ENCODE peak calls at places on chromosome 16, in four cellular contexts. R is K562, Z is SK-N-SH, W is GM12878. H is an unnamed sample.

GRCh38 chr16:4612977-4613635 is 1.6 kb downstream of the UBALD1 start:
- DNase-seq in W (no peak), R (no peak), Z (peak; percentile 48), H (no peak)

GRCh38 chr16:25988089-25988488 is 296.3 kb downstream of the HS3ST4 start:
- DNase-seq in R (no peak), Z (no peak), W (no peak), H (peak; percentile 19)

GRCh38 chr16:3846595-3847091 is 33.9 kb downstream of the CREBBP start:
- DNase-seq in W (no peak), R (peak; percentile 84), Z (no peak), H (no peak)

GRCh38 chr16:77574867-77575619 is 140.2 kb upstream of the ADAMTS18 start:
- DNase-seq in W (no peak), Z (no peak), R (no peak), H (no peak)

GRCh38 chr16:28974437-28975157 is at the start of gene SPNS1:
- DNase-seq in Z (peak; percentile 99), R (peak; percentile 97), W (peak; percentile 74), H (peak; percentile 97)

GRCh38 chr16:74623214-74623842 is 16.4 kb upstream of the GLG1 start:
- DNase-seq in R (peak; percentile 38), W (no peak), Z (peak; percentile 47), H (no peak)

GRCh38 chr16:11248133-11248532 is 7.9 kb downstream of the SOCS1 start:
- DNase-seq in Z (no peak), W (no peak), R (no peak), H (no peak)

GRCh38 chr16:86447228-86447627 is 63.1 kb upstream of the FOXF1 start:
- DNase-seq in W (no peak), Z (no peak), R (no peak), H (no peak)

GRCh38 chr16:57475711-57476339 is 10.5 kb downstream of the DOK4 start:
- DNase-seq in W (no peak), R (peak; percentile 92), Z (peak; percentile 83), H (peak; percentile 95)

GRCh38 chr16:30186782-30187555 is 3.6 kb downstream of the CORO1A start:
- DNase-seq in R (peak; percentile 66), Z (peak; percentile 45), W (peak; percentile 36), H (peak; percentile 91)

GRCh38 chr16:85984211-85984880 is 85.4 kb downstream of the IRF8 start:
- DNase-seq in R (no peak), W (no peak), Z (no peak), H (no peak)

GRCh38 chr16:16045311-16045710 is 95.9 kb downstream of the ABCC1 start:
- DNase-seq in Z (no peak), W (no peak), R (no peak), H (no peak)

GRCh38 chr16:28543072-28543471 is 4.3 kb upstream of the NUPR1 start:
- DNase-seq in Z (no peak), W (no peak), R (no peak), H (no peak)

GRCh38 chr16:28569011-28569410 is 15.3 kb downstream of the SGF29 start:
- DNase-seq in R (no peak), Z (no peak), W (no peak), H (no peak)

GRCh38 chr16:80347900-80348299 is 192.9 kb upstream of the DYNLRB2 start:
- DNase-seq in R (no peak), W (no peak), Z (no peak), H (no peak)

GRCh38 chr16:19304670-19305240 is 19.2 kb downstream of the CLEC19A start:
- DNase-seq in R (no peak), Z (no peak), W (no peak), H (no peak)

GRCh38 chr16:79334127-79334526 is 266.4 kb downstream of the MAF start:
- DNase-seq in W (no peak), R (peak; percentile 79), Z (no peak), H (peak; percentile 73)

GRCh38 chr16:10070591-10070990 is 111.6 kb downstream of the GRIN2A start:
- DNase-seq in R (no peak), Z (no peak), W (no peak), H (no peak)

GRCh38 chr16:87550510-87550961 is 51.8 kb upstream of the JPH3 start:
- DNase-seq in W (no peak), Z (peak; percentile 86), R (peak; percentile 76), H (peak; percentile 79)

GRCh38 chr16:67661101-67661661 is 421 bp downstream of the PARD6A start:
- DNase-seq in R (no peak), Z (peak; percentile 63), W (no peak), H (peak; percentile 67)

GRCh38 chr16:25838724-25839186 is 147.0 kb downstream of the HS3ST4 start:
- DNase-seq in Z (peak; percentile 34), R (peak; percentile 57), W (peak; percentile 11), H (peak; percentile 19)

GRCh38 chr16:9258423-9259051 is 167.1 kb downstream of the HAPSTR1 start:
- DNase-seq in Z (peak; percentile 63), R (peak; percentile 49), W (no peak), H (peak; percentile 75)

GRCh38 chr16:80466024-80466986 is 74.5 kb upstream of the DYNLRB2 start:
- DNase-seq in Z (peak; percentile 79), W (peak; percentile 34), R (peak; percentile 86), H (peak; percentile 88)

GRCh38 chr16:74751658-74752057 is 23.0 kb downstream of the FA2H start:
- DNase-seq in Z (no peak), W (no peak), R (no peak), H (no peak)

GRCh38 chr16:88310796-88311605 is 71.8 kb upstream of the ZNF469 start:
- DNase-seq in Z (no peak), R (no peak), W (no peak), H (no peak)

GRCh38 chr16:2752850-2753522 is 548 bp downstream of the SRRM2 start:
- DNase-seq in W (no peak), R (peak; percentile 91), Z (peak; percentile 94), H (no peak)

GRCh38 chr16:14372471-14372870 is 257.6 kb downstream of the PARN start:
- DNase-seq in R (no peak), Z (no peak), W (no peak), H (peak; percentile 32)

GRCh38 chr16:57754354-57755060 is 18.9 kb downstream of the KATNB1 start:
- DNase-seq in W (no peak), Z (no peak), R (no peak), H (no peak)

GRCh38 chr16:46929378-46930332 is 43.8 kb downstream of the DNAJA2 start:
- DNase-seq in Z (peak; percentile 92), W (no peak), R (peak; percentile 91), H (peak; percentile 84)

GRCh38 chr16:88999457-89000206 is 22.6 kb upstream of the CBFA2T3 start:
- DNase-seq in Z (peak; percentile 68), R (peak; percentile 80), W (no peak), H (no peak)

GRCh38 chr16:12459993-12460392 is 343.7 kb downstream of the CPPED1 start:
- DNase-seq in W (no peak), Z (no peak), R (no peak), H (no peak)

GRCh38 chr16:85746431-85747227 is 4.3 kb downstream of the C16orf74 start:
- DNase-seq in Z (no peak), R (no peak), W (no peak), H (no peak)

GRCh38 chr16:4674926-4675530 is 18.3 kb upstream of the NUDT16L1 start:
- DNase-seq in R (no peak), W (no peak), Z (no peak), H (no peak)

GRCh38 chr16:55656695-55657092 is 906 bp downstream of the SLC6A2 start:
- DNase-seq in R (no peak), Z (no peak), W (no peak), H (peak; percentile 50)
- TF ChIP-seq USF1 in R (no peak), Z (no peak), W (no peak), H (no peak)

GRCh38 chr16:20740007-20740883 is 1.4 kb downstream of the THUMPD1 start:
- DNase-seq in W (no peak), Z (peak; percentile 6), R (no peak), H (no peak)
- TF ChIP-seq USF1 in W (no peak), Z (no peak), R (no peak), H (no peak)

GRCh38 chr16:53704445-53704813 is 473 bp downstream of the FTO start:
- DNase-seq in Z (no peak), W (no peak), R (no peak), H (no peak)
- TF ChIP-seq USF1 in Z (no peak), W (no peak), R (no peak), H (no peak)

GRCh38 chr16:82924075-82924854 is 297.5 kb downstream of the CDH13 start:
- DNase-seq in Z (no peak), W (no peak), R (no peak), H (no peak)
- TF ChIP-seq USF1 in Z (no peak), W (no peak), R (no peak), H (no peak)

GRCh38 chr16:84594725-84595038 is 23.2 kb downstream of the COTL1 start:
- DNase-seq in Z (no peak), W (no peak), R (no peak), H (peak; percentile 35)

GRCh38 chr16:84595052-84595481 is 22.8 kb downstream of the COTL1 start:
- DNase-seq in W (no peak), R (no peak), Z (no peak), H (no peak)

GRCh38 chr16:84596161-84596560 is 21.7 kb downstream of the COTL1 start:
- DNase-seq in R (no peak), Z (no peak), W (no peak), H (no peak)

GRCh38 chr16:84592718-84593117 is 25.2 kb downstream of the COTL1 start:
- DNase-seq in R (no peak), W (no peak), Z (no peak), H (no peak)

DNA sequence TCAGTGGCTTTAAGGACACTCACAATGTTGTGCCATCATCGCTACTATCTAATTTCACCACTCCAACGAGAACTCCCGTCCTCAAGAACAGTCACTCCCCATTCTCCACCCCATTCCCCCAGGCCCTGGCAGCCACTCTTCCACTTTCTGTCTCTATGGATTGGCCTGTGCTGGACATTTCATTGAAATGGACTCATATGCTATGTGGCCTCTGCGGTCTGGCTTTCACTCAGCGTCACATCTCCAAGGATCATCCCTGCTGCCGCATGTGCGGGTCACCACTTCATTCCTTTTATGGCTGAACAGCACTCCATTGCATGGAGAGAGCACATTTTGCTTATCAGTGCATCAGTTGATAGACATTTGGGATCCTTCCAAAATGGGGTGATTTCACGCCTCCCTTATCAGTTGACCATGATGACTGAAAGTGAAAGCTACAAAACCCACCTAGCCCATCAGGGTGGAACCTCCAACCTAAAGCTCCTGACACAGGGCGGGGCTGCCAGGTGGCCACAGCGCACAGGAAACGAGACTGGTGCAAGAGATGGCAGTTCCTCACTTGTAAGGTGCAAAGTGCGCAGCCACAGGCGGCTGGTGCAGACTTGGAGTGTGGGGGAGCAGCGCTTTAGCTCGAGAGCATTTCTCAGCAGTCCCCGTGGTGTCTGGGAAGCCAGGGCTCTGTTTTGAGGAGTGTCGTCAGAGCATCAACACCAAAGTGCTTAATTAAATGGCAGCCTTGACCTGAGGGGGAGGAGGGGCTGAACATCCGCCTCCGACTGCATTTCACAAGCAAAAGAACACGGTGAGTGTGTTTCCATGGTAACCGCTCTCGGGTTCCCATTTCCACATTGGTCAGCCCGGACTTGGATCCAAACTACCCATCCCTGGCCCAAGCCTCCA is 23.8 kb downstream of the COTL1 start:
- DNase-seq in W (peak; percentile 99), Z (peak; percentile 58), R (no peak), H (no peak)
- TF ChIP-seq USF1 in W (no peak), Z (no peak), R (peak; percentile 42), H (no peak)

DNA sequence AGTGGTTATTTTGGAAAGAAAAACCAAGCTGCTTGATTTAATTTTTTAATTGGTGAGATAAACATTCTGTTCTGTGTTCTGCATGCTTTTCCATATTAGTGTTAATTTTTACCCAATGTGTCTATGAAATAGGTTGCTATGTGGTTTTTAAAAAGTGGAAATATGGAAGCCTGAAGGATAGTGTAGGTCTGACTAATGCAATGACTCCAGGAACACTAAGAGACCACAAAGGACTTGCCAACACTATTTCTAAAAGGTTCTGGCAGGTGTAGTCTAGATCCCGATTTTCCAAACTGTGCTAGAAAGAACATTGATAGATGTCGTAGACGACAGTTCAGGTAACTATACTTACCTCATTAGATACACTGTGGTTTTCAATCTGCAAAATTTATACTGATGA is 877.4 kb upstream of the GOT2 start:
- DNase-seq in R (no peak), Z (no peak), W (no peak), H (no peak)
- TF ChIP-seq USF1 in R (no peak), Z (no peak), W (no peak), H (no peak)

H was measured in WTC11.